ENCODE peak calls at places on chromosomes 6 and 20, in five cellular contexts. O is A549, M is K562, R is GM23338, W is HCT116. C is an unnamed sample.
A peak's percentile ranks its signal among the peaks of the same experiment; 100 is the strongest.

GRCh38 chr20:41697861-41698559 is 79.8 kb upstream of the CHD6 start:
- DNase-seq in R (peak; percentile 77), O (no peak), M (peak; percentile 70), W (no peak), C (peak; percentile 50)

GRCh38 chr20:45423700-45424099 is 7.8 kb downstream of the PIGT start:
- DNase-seq in O (no peak), W (no peak), R (no peak), M (no peak), C (no peak)

GRCh38 chr6:136015531-136015930 is 164.0 kb downstream of the PDE7B start:
- DNase-seq in M (no peak), O (no peak), R (no peak), W (no peak), C (no peak)

GRCh38 chr6:1611572-1612385 is 2.1 kb downstream of the FOXC1 start:
- DNase-seq in M (no peak), W (no peak), R (peak; percentile 49), O (no peak), C (no peak)

GRCh38 chr20:49455691-49456090 is 26.8 kb downstream of the KCNB1 start:
- DNase-seq in W (no peak), O (no peak), M (no peak), R (no peak), C (no peak)

GRCh38 chr6:136113736-136114173 is 136.4 kb downstream of the MTFR2 start:
- DNase-seq in O (no peak), M (no peak), W (no peak), R (peak; percentile 70), C (peak; percentile 66)

GRCh38 chr20:1827974-1828785 is 67.0 kb upstream of the SIRPA start:
- DNase-seq in O (peak; percentile 47), R (no peak), M (no peak), W (peak; percentile 24), C (no peak)

GRCh38 chr6:71502210-71502609 is 213.6 kb downstream of the OGFRL1 start:
- DNase-seq in W (no peak), O (no peak), R (no peak), M (no peak), C (no peak)

GRCh38 chr6:150940951-150941350 is 75.4 kb downstream of the MTHFD1L start:
- DNase-seq in O (no peak), M (no peak), R (no peak), W (no peak), C (no peak)

GRCh38 chr6:62285612-62286469 is at the start of gene KHDRBS2:
- DNase-seq in O (peak; percentile 1), W (no peak), R (peak; percentile 88), M (no peak), C (peak; percentile 30)

GRCh38 chr20:63472159-63472811 is at the start of gene KCNQ2:
- DNase-seq in O (no peak), R (peak; percentile 79), M (peak; percentile 30), W (peak; percentile 32), C (peak; percentile 87)

GRCh38 chr6:95723638-95724037 is 146.3 kb downstream of the MANEA start:
- DNase-seq in M (no peak), W (no peak), R (no peak), O (no peak), C (no peak)

GRCh38 chr6:36888654-36889481 is 3.1 kb downstream of the C6orf89 start:
- DNase-seq in W (no peak), O (no peak), M (peak; percentile 86), R (no peak), C (no peak)

GRCh38 chr6:14743465-14744211 is 502.2 kb upstream of the JARID2 start:
- DNase-seq in O (peak; percentile 68), M (peak; percentile 88), R (no peak), W (peak; percentile 94), C (no peak)

GRCh38 chr6:56958481-56958880 is 3.6 kb downstream of the BEND6 start:
- DNase-seq in W (no peak), R (no peak), M (no peak), O (no peak), C (no peak)

GRCh38 chr6:33885121-33886057 is 81.6 kb upstream of the MLN start:
- DNase-seq in O (peak; percentile 72), M (no peak), R (no peak), W (peak; percentile 59), C (no peak)

GRCh38 chr6:45072673-45073072 is 255.5 kb upstream of the RUNX2 start:
- DNase-seq in M (no peak), O (no peak), W (no peak), R (no peak), C (no peak)

GRCh38 chr6:5876076-5876475 is 130.6 kb downstream of the NRN1 start:
- DNase-seq in R (no peak), M (no peak), W (no peak), O (no peak), C (no peak)

GRCh38 chr6:79072640-79073181 is 5.3 kb downstream of the PHIP start:
- DNase-seq in R (no peak), O (no peak), M (no peak), W (no peak), C (no peak)

GRCh38 chr6:110882824-110883554 is 8.4 kb downstream of the AMD1 start:
- DNase-seq in R (no peak), M (no peak), O (no peak), W (no peak), C (no peak)

GRCh38 chr20:43949741-43950618 is 35.3 kb downstream of the TOX2 start:
- DNase-seq in O (no peak), M (peak; percentile 41), R (no peak), W (no peak), C (peak; percentile 70)

GRCh38 chr20:46767127-46767761 is 57.8 kb downstream of the SLC2A10 start:
- DNase-seq in O (peak; percentile 65), R (peak; percentile 94), M (peak; percentile 56), W (peak; percentile 46), C (peak; percentile 43)

GRCh38 chr20:19662638-19662995 is 95.4 kb upstream of the RIN2 start:
- DNase-seq in R (no peak), W (no peak), M (no peak), O (no peak), C (no peak)
- TF ChIP-seq REST in R (no peak), W (no peak), M (no peak), O (no peak), C (no peak)

DNA sequence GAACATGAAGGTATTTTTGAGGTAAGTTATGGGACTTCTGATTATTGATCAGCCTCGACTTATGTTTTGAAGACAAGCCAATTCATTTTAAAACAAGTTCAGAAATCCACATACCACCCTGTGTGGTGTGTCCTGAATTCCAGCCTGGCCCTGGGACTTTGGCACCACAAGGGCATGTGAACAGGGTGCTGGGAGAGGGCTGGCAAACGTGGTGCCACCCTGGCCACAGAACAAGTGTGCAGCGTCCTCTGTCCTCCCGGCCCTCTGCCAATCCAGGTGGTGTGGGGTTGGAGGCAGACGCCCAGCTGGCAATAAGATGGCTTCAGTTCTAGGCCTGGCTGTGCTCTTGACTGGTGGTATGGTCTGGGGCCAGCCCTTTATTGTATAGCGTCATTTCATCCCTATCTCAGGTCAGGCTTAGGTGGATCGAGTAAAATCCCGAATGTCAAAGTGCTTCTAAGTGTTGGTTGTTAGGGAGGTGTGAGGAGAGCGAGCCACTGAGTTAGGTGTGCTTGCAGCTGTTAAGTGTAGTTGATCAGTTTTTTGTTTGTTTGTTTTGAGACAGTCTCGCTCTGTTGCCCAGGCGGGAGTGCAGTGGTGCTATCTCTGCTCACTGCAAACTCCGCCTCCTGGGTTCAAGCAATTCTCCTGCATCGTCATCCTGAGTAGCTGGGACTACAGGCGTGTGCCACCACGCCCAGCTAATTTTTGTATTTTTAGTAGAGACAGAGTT is 84.2 kb downstream of the RNF144B start:
- DNase-seq in M (no peak), W (no peak), O (no peak), R (no peak), C (peak; percentile 6)
- TF ChIP-seq REST in M (no peak), W (no peak), O (no peak), R (no peak), C (no peak)

DNA sequence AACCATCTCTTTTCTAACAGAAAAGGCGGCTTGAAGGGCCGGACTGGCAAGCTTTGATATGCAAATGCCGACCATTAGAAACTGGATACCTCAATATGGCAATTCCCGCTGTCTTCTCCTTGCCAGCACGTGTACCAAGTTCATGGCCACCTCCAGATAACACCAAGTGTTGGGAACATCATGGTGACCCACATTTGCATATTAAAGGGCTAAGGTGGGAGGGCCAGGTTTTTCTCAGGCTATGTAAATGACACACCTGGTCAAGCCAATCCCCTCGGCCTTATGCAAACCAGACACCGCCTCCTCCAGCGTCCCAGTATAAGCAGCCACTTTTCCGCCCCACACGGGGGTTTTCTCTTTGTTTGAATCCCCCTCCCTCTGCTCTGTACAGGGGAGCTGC is 110.7 kb downstream of the DACT2 start:
- DNase-seq in R (peak; percentile 94), W (no peak), O (no peak), M (peak; percentile 21), C (no peak)
- TF ChIP-seq REST in R (no peak), W (no peak), O (no peak), M (no peak), C (no peak)

DNA sequence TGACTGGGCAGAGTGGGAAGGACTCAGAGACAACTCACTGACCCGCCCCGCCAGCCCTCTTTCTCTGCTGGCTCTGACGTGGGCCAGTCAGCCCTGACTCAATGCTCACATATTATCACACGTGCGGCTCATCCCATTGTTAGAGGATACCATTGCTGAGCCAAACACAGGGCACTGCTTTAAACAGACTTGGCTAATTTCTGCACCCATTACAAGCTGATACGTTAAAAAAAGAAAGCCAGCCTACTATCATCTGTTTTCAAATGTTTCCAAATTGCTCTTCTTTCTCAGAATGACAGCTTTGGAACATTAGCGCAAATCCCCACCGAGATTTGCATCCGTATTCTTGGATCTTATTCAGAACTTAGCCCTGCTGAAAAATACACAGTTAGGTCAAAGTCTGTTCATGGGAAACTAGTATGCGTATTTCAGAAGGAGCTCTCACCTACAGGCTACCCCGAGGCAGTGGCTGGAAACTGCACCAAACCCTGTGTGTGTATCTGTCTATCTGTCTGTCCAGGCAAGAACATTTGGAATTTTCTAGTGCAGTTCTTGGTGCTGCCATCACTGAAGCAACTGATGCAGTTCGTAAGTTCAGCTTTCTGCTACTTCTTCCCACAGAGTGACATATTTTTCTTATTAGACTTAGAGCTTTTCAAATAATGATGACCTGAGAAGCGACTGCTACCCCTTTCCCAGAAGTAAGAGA is 32.8 kb downstream of the RAMACL start:
- DNase-seq in O (no peak), M (no peak), W (no peak), R (no peak), C (no peak)
- TF ChIP-seq REST in O (no peak), M (no peak), W (no peak), R (no peak), C (no peak)

GRCh38 chr6:68559052-68559451 is 76.0 kb upstream of the ADGRB3 start:
- DNase-seq in R (peak; percentile 61), M (peak; percentile 24), W (no peak), O (no peak), C (peak; percentile 19)

GRCh38 chr6:68559716-68560115 is 75.4 kb upstream of the ADGRB3 start:
- DNase-seq in O (no peak), W (no peak), M (peak; percentile 25), R (peak; percentile 52), C (no peak)
- TF ChIP-seq REST in O (no peak), W (no peak), M (no peak), R (no peak), C (no peak)

GRCh38 chr20:52340036-52340634 is 148.6 kb upstream of the ZFP64 start:
- DNase-seq in W (no peak), O (peak; percentile 3), M (peak; percentile 4), R (peak; percentile 34), C (no peak)
- TF ChIP-seq REST in W (no peak), O (no peak), M (no peak), R (no peak), C (no peak)

C was measured in SK-N-SH.